ENCODE peak calls at places on chromosome 1, in four cellular contexts. Z is mesendoderm, F is H1, N is H9. O is an unnamed sample.

GRCh38 chr1:41282679-41283317 is 40.7 kb upstream of the SCMH1 start:
- DNase-seq in Z (peak), F (peak), N (peak), O (peak)

GRCh38 chr1:215987092-215987855 is 420.2 kb downstream of the KCTD3 start:
- DNase-seq in Z (peak), F (no peak), N (no peak), O (peak)

GRCh38 chr1:107152332-107152731 is 11.5 kb downstream of the NTNG1 start:
- DNase-seq in Z (no peak), F (no peak), N (no peak), O (no peak)

GRCh38 chr1:245475116-245475515 is 320.3 kb downstream of the KIF26B start:
- DNase-seq in Z (no peak), F (no peak), N (no peak), O (peak)

GRCh38 chr1:11787251-11787803 is 18.4 kb downstream of the MTHFR start:
- DNase-seq in Z (peak), F (peak), N (no peak), O (peak)

GRCh38 chr1:14064649-14065442 is 364.9 kb downstream of the PRDM2 start:
- DNase-seq in Z (no peak), F (no peak), N (no peak), O (no peak)

GRCh38 chr1:213914351-213914750 is 73.4 kb upstream of the PROX1 start:
- DNase-seq in Z (peak), F (no peak), N (no peak), O (no peak)

GRCh38 chr1:113872219-113872934 is 865 bp upstream of the PTPN22 start:
- DNase-seq in Z (no peak), F (no peak), N (no peak), O (no peak)

GRCh38 chr1:182446033-182446669 is 3.8 kb upstream of the RGSL1 start:
- DNase-seq in Z (peak), F (peak), N (peak), O (peak)

GRCh38 chr1:25767437-25767770 is 32.6 kb upstream of the SELENON start:
- DNase-seq in Z (no peak), F (no peak), N (no peak), O (no peak)

GRCh38 chr1:44016875-44017400 is 14.3 kb downstream of the SLC6A9 start:
- DNase-seq in Z (no peak), F (no peak), N (no peak), O (no peak)

GRCh38 chr1:207670997-207671396 is 26.1 kb downstream of the CR1L start:
- DNase-seq in Z (no peak), F (no peak), N (no peak), O (no peak)

GRCh38 chr1:54572236-54572850 is 24.3 kb downstream of the ACOT11 start:
- DNase-seq in Z (peak), F (no peak), N (no peak), O (no peak)

GRCh38 chr1:81670286-81670685 is 130.4 kb upstream of the ADGRL2 start:
- DNase-seq in Z (no peak), F (no peak), N (no peak), O (peak)

GRCh38 chr1:150549496-150550221 is 451 bp downstream of the ADAMTSL4 start:
- DNase-seq in Z (peak), F (no peak), N (peak), O (no peak)

GRCh38 chr1:150555971-150556865 is 7.0 kb downstream of the ADAMTSL4 start:
- DNase-seq in Z (peak), F (no peak), N (peak), O (no peak)

GRCh38 chr1:43570307-43570706 is 39.6 kb downstream of the PTPRF start:
- DNase-seq in Z (no peak), F (no peak), N (no peak), O (no peak)

GRCh38 chr1:24764848-24765247 is 19.6 kb downstream of the CLIC4 start:
- DNase-seq in Z (no peak), F (no peak), N (no peak), O (no peak)

GRCh38 chr1:226943927-226944326 is 3.8 kb downstream of the COQ8A start:
- DNase-seq in Z (no peak), F (no peak), N (no peak), O (no peak)

GRCh38 chr1:45864765-45865164 is 61.4 kb downstream of the MAST2 start:
- DNase-seq in Z (no peak), F (no peak), N (no peak), O (peak)

GRCh38 chr1:153344718-153345025 is 4.0 kb downstream of the PGLYRP4 start:
- DNase-seq in Z (no peak), F (peak), N (no peak), O (no peak)

GRCh38 chr1:155989992-155990325 is 11.6 kb upstream of the ARHGEF2 start:
- DNase-seq in Z (no peak), F (no peak), N (no peak), O (no peak)

GRCh38 chr1:10075732-10076131 is 43.0 kb downstream of the UBE4B start:
- DNase-seq in Z (no peak), F (no peak), N (no peak), O (no peak)

GRCh38 chr1:181208076-181208475 is 119.6 kb downstream of the IER5 start:
- DNase-seq in Z (no peak), F (no peak), N (no peak), O (no peak)

GRCh38 chr1:111320066-111320879 is 29.6 kb downstream of the CHIA start:
- DNase-seq in Z (peak), F (no peak), N (peak), O (no peak)

GRCh38 chr1:35043498-35043897 is 11.8 kb upstream of the ZMYM6 start:
- DNase-seq in Z (no peak), F (no peak), N (no peak), O (no peak)

GRCh38 chr1:4702927-4703326 is 48.5 kb downstream of the AJAP1 start:
- DNase-seq in Z (no peak), F (no peak), N (no peak), O (no peak)

GRCh38 chr1:174761257-174761760 is 238.4 kb upstream of the CACYBP start:
- DNase-seq in Z (no peak), F (no peak), N (peak), O (no peak)

GRCh38 chr1:19505694-19506457 is 20.5 kb upstream of the CAPZB start:
- DNase-seq in Z (no peak), F (no peak), N (no peak), O (no peak)

GRCh38 chr1:115220340-115221030 is 117.6 kb downstream of the NGF start:
- DNase-seq in Z (peak), F (no peak), N (no peak), O (no peak)

GRCh38 chr1:84720275-84720780 is 30.1 kb upstream of the SSX2IP start:
- DNase-seq in Z (no peak), F (no peak), N (no peak), O (no peak)

GRCh38 chr1:243930822-243931671 is 81.0 kb upstream of the AKT3 start:
- DNase-seq in Z (peak), F (peak), N (peak), O (no peak)

GRCh38 chr1:225480825-225481434 is 53.1 kb upstream of the LBR start:
- DNase-seq in Z (peak), F (peak), N (peak), O (no peak)

GRCh38 chr1:74819062-74819461 is 86.1 kb downstream of the TYW3 start:
- DNase-seq in Z (no peak), F (no peak), N (no peak), O (peak)

DNA sequence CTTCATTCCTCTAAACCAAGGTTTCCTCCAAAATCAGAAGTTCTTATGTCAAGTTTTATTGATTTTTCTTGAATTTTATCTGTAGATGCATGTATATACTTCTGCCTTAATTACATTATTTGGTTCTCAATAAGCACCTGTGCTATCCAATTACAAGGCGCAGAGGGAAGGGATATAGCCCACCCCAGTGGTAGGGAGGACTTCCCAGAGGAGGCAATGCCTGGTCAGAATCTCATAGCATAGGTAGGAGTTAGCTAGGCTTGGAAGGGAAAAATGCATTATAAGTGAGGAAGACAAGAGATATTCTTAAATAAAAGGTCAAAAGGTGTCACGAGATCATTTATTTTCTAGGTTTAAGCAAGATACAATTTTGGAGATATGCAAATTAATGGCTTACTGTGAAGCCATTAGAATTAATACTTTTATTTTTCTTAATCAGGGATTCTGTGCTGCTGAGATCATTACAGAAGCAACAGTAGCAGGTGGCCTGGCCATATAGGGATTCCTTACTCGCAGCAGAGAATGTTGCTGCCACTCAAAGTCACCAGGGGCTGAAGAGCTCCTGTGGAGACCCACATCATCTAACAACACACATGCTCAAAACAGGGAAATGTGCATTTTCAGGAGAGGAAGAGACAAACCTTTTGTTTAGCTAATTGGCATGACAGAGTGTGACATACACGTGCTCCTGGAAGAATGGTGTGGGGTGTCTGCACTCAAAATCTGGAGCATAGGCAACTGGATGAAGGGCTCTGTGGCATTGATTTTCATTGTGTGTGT is 178.3 kb downstream of the ATG4C start:
- DNase-seq in Z (no peak), F (no peak), N (no peak), O (no peak)
- H3K56ac ChIP-seq in Z (no peak), F (no peak), N (no peak), O (no peak)

GRCh38 chr1:240122639-240123604 is 31.2 kb downstream of the FMN2 start:
- DNase-seq in Z (peak), F (no peak), N (no peak), O (no peak)

GRCh38 chr1:240128361-240128760 is 36.7 kb downstream of the FMN2 start:
- DNase-seq in Z (no peak), F (no peak), N (no peak), O (no peak)

DNA sequence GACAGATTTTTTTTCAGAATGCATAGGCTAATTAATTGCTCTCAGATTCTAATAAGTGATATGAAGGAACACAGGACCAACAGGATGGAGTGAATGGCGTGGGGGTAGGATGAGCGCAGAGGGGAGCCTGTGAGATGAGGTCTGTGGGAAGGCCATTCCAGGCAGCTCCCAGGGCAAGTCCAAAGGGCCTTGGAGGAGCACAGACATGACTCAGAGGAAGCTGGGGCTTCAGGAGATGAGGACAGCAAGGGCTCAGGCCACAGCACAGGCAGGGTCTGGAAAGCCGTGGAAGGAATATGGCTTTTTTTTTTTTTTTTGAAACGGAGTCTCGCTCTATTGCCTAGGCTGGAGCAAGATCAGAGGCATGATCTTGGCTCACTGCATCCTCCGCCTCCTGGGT is 35.1 kb downstream of the FMN2 start:
- DNase-seq in Z (no peak), F (no peak), N (no peak), O (peak)
- H3K56ac ChIP-seq in Z (no peak), F (no peak), N (no peak), O (no peak)

GRCh38 chr1:176241385-176242015 is 34.4 kb upstream of the COP1 start:
- DNase-seq in Z (peak), F (no peak), N (no peak), O (peak)

GRCh38 chr1:176243746-176244145 is 36.7 kb upstream of the COP1 start:
- DNase-seq in Z (no peak), F (no peak), N (no peak), O (peak)
- H3K56ac ChIP-seq in Z (no peak), F (no peak), N (no peak), O (no peak)

GRCh38 chr1:2184934-2185333 is 9.6 kb downstream of the FAAP20 start:
- DNase-seq in Z (no peak), F (no peak), N (no peak), O (no peak)
- H3K56ac ChIP-seq in Z (no peak), F (no peak), N (no peak), O (no peak)

GRCh38 chr1:1014896-1015681 is 1.8 kb downstream of the ISG15 start:
- DNase-seq in Z (no peak), F (peak), N (peak), O (no peak)
- H3K56ac ChIP-seq in Z (no peak), F (no peak), N (no peak), O (no peak)

DNA sequence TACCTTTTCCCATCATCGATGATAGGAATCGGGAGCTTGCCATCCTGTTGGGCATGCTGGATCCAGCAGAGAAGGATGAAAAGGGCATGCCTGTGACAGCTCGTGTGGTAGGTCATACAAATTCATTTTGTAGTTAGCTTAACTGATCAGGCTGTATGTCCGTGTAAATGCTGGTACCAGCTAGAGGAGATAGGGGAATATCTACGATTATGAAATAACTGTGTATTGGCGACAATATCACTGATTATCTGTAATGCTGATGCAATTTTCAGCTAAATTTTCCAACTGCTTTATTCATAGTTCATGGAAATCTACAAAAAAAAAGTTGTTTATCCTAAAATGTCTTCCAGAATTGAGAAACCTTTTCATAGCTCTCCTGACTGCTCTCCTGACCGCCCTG is 8.3 kb downstream of the PRDX6 start:
- DNase-seq in Z (no peak), F (no peak), N (no peak), O (no peak)
- H3K56ac ChIP-seq in Z (no peak), F (no peak), N (no peak), O (no peak)